ENCODE peak calls at places on chromosomes 12 and 14, in seven cellular contexts. One of them, this sample, is unnamed.

GRCh38 chr12:13534645-13535398 is 338.3 kb downstream of the EMP1 start:
- DNase-seq in fibroblast of lung: peak; percentile 20
- DNase-seq in MM.1S: peak; percentile 63
- DNase-seq in HCT116: peak; percentile 51
- DNase-seq in HepG2: peak; percentile 39
- DNase-seq in GM23338: peak; percentile 96
- DNase-seq in hepatocyte: peak; percentile 80
- DNase-seq in this sample: peak; percentile 75

GRCh38 chr12:84034891-84035290 is 877.7 kb downstream of the SLC6A15 start:
- DNase-seq in HepG2: no peak
- DNase-seq in fibroblast of lung: no peak
- DNase-seq in GM23338: no peak
- DNase-seq in MM.1S: no peak
- DNase-seq in hepatocyte: no peak
- DNase-seq in HCT116: no peak
- DNase-seq in this sample: no peak

GRCh38 chr12:76890407-76891143 is 11.8 kb upstream of the CSRP2 start:
- DNase-seq in HepG2: no peak
- DNase-seq in fibroblast of lung: peak; percentile 51
- DNase-seq in MM.1S: no peak
- DNase-seq in GM23338: no peak
- DNase-seq in hepatocyte: peak; percentile 63
- DNase-seq in HCT116: peak; percentile 12
- DNase-seq in this sample: peak; percentile 43

GRCh38 chr14:65100905-65101541 is 1.3 kb downstream of the MAX start:
- DNase-seq in HepG2: no peak
- DNase-seq in MM.1S: no peak
- DNase-seq in hepatocyte: no peak
- DNase-seq in HCT116: no peak
- DNase-seq in GM23338: no peak
- DNase-seq in fibroblast of lung: peak; percentile 40
- DNase-seq in this sample: no peak

GRCh38 chr14:24055971-24056799 is 4.4 kb downstream of the CARMIL3 start:
- DNase-seq in GM23338: no peak
- DNase-seq in hepatocyte: no peak
- DNase-seq in HCT116: no peak
- DNase-seq in HepG2: no peak
- DNase-seq in fibroblast of lung: no peak
- DNase-seq in MM.1S: no peak
- DNase-seq in this sample: no peak

GRCh38 chr12:109631236-109632150 is 57.9 kb downstream of the MVK start:
- DNase-seq in fibroblast of lung: no peak
- DNase-seq in MM.1S: no peak
- DNase-seq in hepatocyte: no peak
- DNase-seq in HCT116: no peak
- DNase-seq in HepG2: no peak
- DNase-seq in GM23338: no peak
- DNase-seq in this sample: no peak

GRCh38 chr14:49594347-49595089 is 4.2 kb upstream of the LRR1 start:
- DNase-seq in fibroblast of lung: peak; percentile 84
- DNase-seq in HCT116: no peak
- DNase-seq in HepG2: no peak
- DNase-seq in MM.1S: no peak
- DNase-seq in hepatocyte: peak; percentile 68
- DNase-seq in GM23338: no peak
- DNase-seq in this sample: peak; percentile 32

GRCh38 chr14:28671425-28671824 is 95.2 kb upstream of the FOXG1 start:
- DNase-seq in fibroblast of lung: peak; percentile 83
- DNase-seq in HepG2: no peak
- DNase-seq in GM23338: no peak
- DNase-seq in MM.1S: no peak
- DNase-seq in hepatocyte: no peak
- DNase-seq in HCT116: no peak
- DNase-seq in this sample: peak; percentile 60

GRCh38 chr14:99273025-99273723 is 1.2 kb upstream of the BCL11B start:
- DNase-seq in fibroblast of lung: peak; percentile 17
- DNase-seq in hepatocyte: peak; percentile 76
- DNase-seq in GM23338: peak; percentile 73
- DNase-seq in HepG2: peak; percentile 16
- DNase-seq in HCT116: no peak
- DNase-seq in MM.1S: no peak
- DNase-seq in this sample: no peak

GRCh38 chr14:103138483-103139370 is 15.5 kb downstream of the TNFAIP2 start:
- DNase-seq in HCT116: no peak
- DNase-seq in GM23338: peak; percentile 68
- DNase-seq in fibroblast of lung: no peak
- DNase-seq in MM.1S: no peak
- DNase-seq in HepG2: no peak
- DNase-seq in hepatocyte: no peak
- DNase-seq in this sample: no peak

GRCh38 chr12:7289743-7290142 is 14.1 kb upstream of the ACSM4 start:
- DNase-seq in GM23338: peak; percentile 75
- DNase-seq in HCT116: peak; percentile 32
- DNase-seq in HepG2: no peak
- DNase-seq in fibroblast of lung: no peak
- DNase-seq in hepatocyte: no peak
- DNase-seq in MM.1S: no peak
- DNase-seq in this sample: peak; percentile 6

GRCh38 chr12:5945071-5946008 is at the start of gene ANO2:
- DNase-seq in hepatocyte: peak; percentile 73
- DNase-seq in GM23338: peak; percentile 82
- DNase-seq in MM.1S: peak; percentile 12
- DNase-seq in fibroblast of lung: peak; percentile 21
- DNase-seq in HepG2: no peak
- DNase-seq in HCT116: no peak
- DNase-seq in this sample: no peak

GRCh38 chr14:106586098-106586704 is 1059.8 kb downstream of the TMEM121 start:
- DNase-seq in fibroblast of lung: no peak
- DNase-seq in HCT116: no peak
- DNase-seq in GM23338: peak; percentile 1
- DNase-seq in MM.1S: peak; percentile 40
- DNase-seq in HepG2: peak; percentile 37
- DNase-seq in hepatocyte: no peak
- DNase-seq in this sample: no peak

GRCh38 chr14:44896275-44897040 is 65.3 kb downstream of the KLHL28 start:
- DNase-seq in hepatocyte: no peak
- DNase-seq in HepG2: peak; percentile 33
- DNase-seq in fibroblast of lung: no peak
- DNase-seq in MM.1S: no peak
- DNase-seq in GM23338: no peak
- DNase-seq in HCT116: no peak
- DNase-seq in this sample: no peak

GRCh38 chr12:49195734-49196133 is 6.9 kb upstream of the TUBA1A start:
- DNase-seq in hepatocyte: no peak
- DNase-seq in HCT116: no peak
- DNase-seq in GM23338: no peak
- DNase-seq in HepG2: no peak
- DNase-seq in MM.1S: no peak
- DNase-seq in fibroblast of lung: no peak
- DNase-seq in this sample: no peak

GRCh38 chr12:121797937-121798801 is 4.7 kb upstream of the RHOF start:
- DNase-seq in hepatocyte: peak; percentile 86
- DNase-seq in MM.1S: no peak
- DNase-seq in HCT116: no peak
- DNase-seq in GM23338: peak; percentile 49
- DNase-seq in HepG2: no peak
- DNase-seq in fibroblast of lung: peak; percentile 59
- DNase-seq in this sample: peak; percentile 62

GRCh38 chr12:124754949-124755800 is 108.5 kb downstream of the SCARB1 start:
- DNase-seq in GM23338: peak; percentile 74
- DNase-seq in MM.1S: peak; percentile 68
- DNase-seq in HepG2: no peak
- DNase-seq in hepatocyte: peak; percentile 70
- DNase-seq in fibroblast of lung: peak; percentile 87
- DNase-seq in HCT116: no peak
- DNase-seq in this sample: no peak

GRCh38 chr12:27541031-27541719 is 17.2 kb downstream of the PPFIBP1 start:
- DNase-seq in HepG2: no peak
- DNase-seq in HCT116: no peak
- DNase-seq in MM.1S: no peak
- DNase-seq in GM23338: peak; percentile 70
- DNase-seq in hepatocyte: no peak
- DNase-seq in fibroblast of lung: no peak
- DNase-seq in this sample: no peak
- H3K4me1 ChIP-seq in HepG2: peaks cover 27% of the 10 kb centered on the region
- H3K4me1 ChIP-seq in HCT116: peaks cover 18% of the 10 kb centered on the region
- H3K4me1 ChIP-seq in MM.1S: no peaks in the 10 kb centered on the region
- H3K4me1 ChIP-seq in GM23338: no peaks in the 10 kb centered on the region
- H3K4me1 ChIP-seq in hepatocyte: peaks cover 13% of the 10 kb centered on the region
- H3K4me1 ChIP-seq in fibroblast of lung: peaks cover 17% of the 10 kb centered on the region
- H3K4me1 ChIP-seq in this sample: peaks cover 12% of the 10 kb centered on the region

DNA sequence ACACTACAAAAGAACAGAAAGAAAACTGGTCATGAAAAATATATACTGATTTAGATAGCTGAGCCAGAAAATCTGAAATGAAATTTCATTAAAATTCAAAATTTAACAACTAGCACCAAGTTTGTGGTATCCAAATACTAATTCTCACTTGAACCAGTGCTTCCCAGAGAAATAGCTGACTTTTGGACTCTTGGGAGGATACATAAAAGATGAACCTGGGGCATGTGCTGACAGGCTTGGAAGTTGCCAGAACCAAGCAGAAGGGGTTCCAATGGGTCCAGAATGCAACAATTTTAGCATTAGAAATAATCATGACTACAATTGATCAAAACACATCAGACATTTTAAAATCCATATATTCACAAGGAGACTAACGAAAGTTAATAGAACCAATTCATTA is 175.0 kb downstream of the MDGA2 start:
- DNase-seq in hepatocyte: no peak
- DNase-seq in HepG2: no peak
- DNase-seq in HCT116: no peak
- DNase-seq in fibroblast of lung: no peak
- DNase-seq in GM23338: no peak
- DNase-seq in MM.1S: no peak
- DNase-seq in this sample: no peak
- H3K79me2 ChIP-seq in hepatocyte: no peaks in the 10 kb centered on the region
- H3K79me2 ChIP-seq in HepG2: no peaks in the 10 kb centered on the region
- H3K79me2 ChIP-seq in HCT116: no peaks in the 10 kb centered on the region
- H3K79me2 ChIP-seq in fibroblast of lung: no peaks in the 10 kb centered on the region
- H3K79me2 ChIP-seq in GM23338: no peaks in the 10 kb centered on the region
- H3K79me2 ChIP-seq in MM.1S: no peaks in the 10 kb centered on the region
- H3K79me2 ChIP-seq in this sample: no peaks in the 10 kb centered on the region

GRCh38 chr14:22220427-22220826 is 368.6 kb downstream of the DAD1 start:
- DNase-seq in HCT116: no peak
- DNase-seq in fibroblast of lung: peak; percentile 35
- DNase-seq in GM23338: no peak
- DNase-seq in HepG2: no peak
- DNase-seq in MM.1S: no peak
- DNase-seq in hepatocyte: peak; percentile 19
- DNase-seq in this sample: peak; percentile 68
- TF ChIP-seq CTCF in HCT116: no peak
- TF ChIP-seq CTCF in fibroblast of lung: no peak
- TF ChIP-seq CTCF in GM23338: no peak
- TF ChIP-seq CTCF in HepG2: no peak
- TF ChIP-seq CTCF in MM.1S: peak; percentile 4
- TF ChIP-seq CTCF in hepatocyte: peak; percentile 40
- TF ChIP-seq CTCF in this sample: peak; percentile 61

GRCh38 chr12:123145211-123145610 is 5.7 kb downstream of the PITPNM2 start:
- DNase-seq in MM.1S: no peak
- DNase-seq in fibroblast of lung: no peak
- DNase-seq in GM23338: no peak
- DNase-seq in HepG2: no peak
- DNase-seq in hepatocyte: no peak
- DNase-seq in HCT116: no peak
- DNase-seq in this sample: no peak
- H3K4me1 ChIP-seq in MM.1S: no peaks in the 10 kb centered on the region
- H3K4me1 ChIP-seq in fibroblast of lung: peaks cover 26% of the 10 kb centered on the region
- H3K4me1 ChIP-seq in GM23338: peaks cover 16% of the 10 kb centered on the region
- H3K4me1 ChIP-seq in HepG2: peaks cover 87% of the 10 kb centered on the region
- H3K4me1 ChIP-seq in hepatocyte: peaks cover 45% of the 10 kb centered on the region
- H3K4me1 ChIP-seq in HCT116: peaks cover 36% of the 10 kb centered on the region
- H3K4me1 ChIP-seq in this sample: peaks cover 34% of the 10 kb centered on the region

GRCh38 chr12:26939192-26939832 is 1.0 kb downstream of the FGFR1OP2 start:
- DNase-seq in GM23338: no peak
- DNase-seq in fibroblast of lung: peak; percentile 15
- DNase-seq in HepG2: no peak
- DNase-seq in hepatocyte: no peak
- DNase-seq in MM.1S: peak; percentile 48
- DNase-seq in HCT116: no peak
- DNase-seq in this sample: peak; percentile 21

GRCh38 chr12:26941251-26941650 is 3.0 kb downstream of the FGFR1OP2 start:
- DNase-seq in GM23338: no peak
- DNase-seq in MM.1S: peak; percentile 45
- DNase-seq in fibroblast of lung: no peak
- DNase-seq in HCT116: no peak
- DNase-seq in HepG2: no peak
- DNase-seq in hepatocyte: no peak
- DNase-seq in this sample: no peak

GRCh38 chr12:26939953-26940352 is 1.7 kb downstream of the FGFR1OP2 start:
- DNase-seq in HCT116: no peak
- DNase-seq in hepatocyte: no peak
- DNase-seq in fibroblast of lung: no peak
- DNase-seq in GM23338: no peak
- DNase-seq in HepG2: no peak
- DNase-seq in MM.1S: peak; percentile 41
- DNase-seq in this sample: no peak

GRCh38 chr12:26938660-26939185 is 453 bp downstream of the FGFR1OP2 start:
- DNase-seq in hepatocyte: no peak
- DNase-seq in fibroblast of lung: no peak
- DNase-seq in HCT116: peak; percentile 3
- DNase-seq in HepG2: peak; percentile 35
- DNase-seq in GM23338: peak; percentile 72
- DNase-seq in MM.1S: peak; percentile 37
- DNase-seq in this sample: peak; percentile 37

DNA sequence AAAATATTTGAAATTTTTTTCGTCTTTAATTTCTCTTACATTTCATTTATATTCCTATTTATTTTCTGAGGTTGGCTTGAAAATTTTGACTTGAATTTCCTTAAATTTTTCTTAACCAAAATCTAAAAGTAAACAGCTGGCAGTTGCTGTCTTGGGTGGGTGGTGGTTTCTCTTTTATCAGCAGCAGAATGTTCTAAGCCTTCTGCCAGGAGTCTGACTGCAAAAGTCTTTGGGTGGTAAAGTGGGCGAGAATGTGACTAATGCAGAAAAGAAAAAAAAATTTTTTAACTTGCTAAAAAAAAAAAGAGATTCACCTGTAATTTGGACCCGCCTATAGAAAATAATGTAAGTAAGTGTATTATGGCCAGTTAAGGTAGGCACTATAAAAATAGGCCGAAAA is 2.5 kb downstream of the FGFR1OP2 start:
- DNase-seq in HCT116: no peak
- DNase-seq in hepatocyte: no peak
- DNase-seq in GM23338: no peak
- DNase-seq in fibroblast of lung: peak; percentile 56
- DNase-seq in HepG2: no peak
- DNase-seq in MM.1S: peak; percentile 37
- DNase-seq in this sample: no peak
- H3K79me2 ChIP-seq in HCT116: peaks cover 94% of the 10 kb centered on the region
- H3K79me2 ChIP-seq in hepatocyte: peaks cover 84% of the 10 kb centered on the region
- H3K79me2 ChIP-seq in GM23338: peaks cover 89% of the 10 kb centered on the region
- H3K79me2 ChIP-seq in fibroblast of lung: peaks cover 87% of the 10 kb centered on the region
- H3K79me2 ChIP-seq in HepG2: peaks cover 87% of the 10 kb centered on the region
- H3K79me2 ChIP-seq in MM.1S: peaks cover 99% of the 10 kb centered on the region
- H3K79me2 ChIP-seq in this sample: peaks cover 94% of the 10 kb centered on the region

GRCh38 chr12:88578821-88579518 is 1.3 kb downstream of the KITLG start:
- DNase-seq in GM23338: peak; percentile 77
- DNase-seq in HCT116: no peak
- DNase-seq in hepatocyte: peak; percentile 53
- DNase-seq in fibroblast of lung: no peak
- DNase-seq in MM.1S: no peak
- DNase-seq in HepG2: peak; percentile 37
- DNase-seq in this sample: peak; percentile 57
- TF ChIP-seq CTCF in GM23338: peak; percentile 39
- TF ChIP-seq CTCF in HCT116: no peak
- TF ChIP-seq CTCF in hepatocyte: peak; percentile 37
- TF ChIP-seq CTCF in fibroblast of lung: peak; percentile 51
- TF ChIP-seq CTCF in MM.1S: no peak
- TF ChIP-seq CTCF in HepG2: no peak
- TF ChIP-seq CTCF in this sample: peak; percentile 56